ENCODE peak calls at places on chromosomes 2 and 18, in four cellular contexts. One of them, this sample, is unnamed.

GRCh38 chr18:54233228-54233625 is 8.8 kb upstream of the MBD2 start:
- DNase-seq in heart right ventricle: no peak
- DNase-seq in lower lobe of right lung: no peak
- DNase-seq in AG04450: no peak
- DNase-seq in this sample: no peak

GRCh38 chr2:150469706-150470105 is 17.8 kb downstream of the RND3 start:
- DNase-seq in AG04450: no peak
- DNase-seq in lower lobe of right lung: no peak
- DNase-seq in heart right ventricle: no peak
- DNase-seq in this sample: no peak

GRCh38 chr2:172334988-172335387 is 92.4 kb upstream of the ITGA6 start:
- DNase-seq in heart right ventricle: no peak
- DNase-seq in AG04450: no peak
- DNase-seq in lower lobe of right lung: no peak
- DNase-seq in this sample: no peak

GRCh38 chr2:64819774-64820688 is 166.3 kb upstream of the SERTAD2 start:
- DNase-seq in lower lobe of right lung: no peak
- DNase-seq in AG04450: no peak
- DNase-seq in heart right ventricle: no peak
- DNase-seq in this sample: no peak

GRCh38 chr2:47293967-47294366 is 109.0 kb upstream of the MSH2 start:
- DNase-seq in heart right ventricle: no peak
- DNase-seq in AG04450: no peak
- DNase-seq in lower lobe of right lung: peak; percentile 67
- DNase-seq in this sample: no peak

GRCh38 chr2:227906991-227907390 is 35.6 kb downstream of the DAW1 start:
- DNase-seq in heart right ventricle: no peak
- DNase-seq in lower lobe of right lung: no peak
- DNase-seq in AG04450: no peak
- DNase-seq in this sample: no peak

GRCh38 chr2:67526283-67526682 is 129.2 kb downstream of the ETAA1 start:
- DNase-seq in heart right ventricle: no peak
- DNase-seq in lower lobe of right lung: no peak
- DNase-seq in AG04450: peak; percentile 46
- DNase-seq in this sample: no peak

GRCh38 chr2:75162897-75163296 is 36.4 kb downstream of the TACR1 start:
- DNase-seq in lower lobe of right lung: no peak
- DNase-seq in AG04450: no peak
- DNase-seq in heart right ventricle: no peak
- DNase-seq in this sample: no peak

GRCh38 chr2:17276220-17276619 is 242.0 kb downstream of the RAD51AP2 start:
- DNase-seq in lower lobe of right lung: no peak
- DNase-seq in heart right ventricle: no peak
- DNase-seq in AG04450: no peak
- DNase-seq in this sample: no peak

GRCh38 chr18:62404881-62405280 is 79.8 kb downstream of the TNFRSF11A start:
- DNase-seq in AG04450: no peak
- DNase-seq in heart right ventricle: no peak
- DNase-seq in lower lobe of right lung: no peak
- DNase-seq in this sample: no peak

GRCh38 chr2:185628985-185629384 is 109.6 kb upstream of the FSIP2 start:
- DNase-seq in lower lobe of right lung: no peak
- DNase-seq in heart right ventricle: no peak
- DNase-seq in AG04450: no peak
- DNase-seq in this sample: peak; percentile 10

GRCh38 chr2:28821295-28821958 is 10.8 kb downstream of the SPDYA start:
- DNase-seq in AG04450: no peak
- DNase-seq in heart right ventricle: peak; percentile 47
- DNase-seq in lower lobe of right lung: no peak
- DNase-seq in this sample: peak; percentile 62

GRCh38 chr18:75161629-75162028 is 47.3 kb downstream of the PTGR3 start:
- DNase-seq in heart right ventricle: peak; percentile 28
- DNase-seq in lower lobe of right lung: no peak
- DNase-seq in AG04450: no peak
- DNase-seq in this sample: no peak

GRCh38 chr2:216315817-216316603 is 56.3 kb downstream of the MARCHF4 start:
- DNase-seq in lower lobe of right lung: no peak
- DNase-seq in heart right ventricle: no peak
- DNase-seq in AG04450: no peak
- DNase-seq in this sample: peak; percentile 54

GRCh38 chr2:203804070-203804469 is 63.5 kb upstream of the CTLA4 start:
- DNase-seq in lower lobe of right lung: no peak
- DNase-seq in heart right ventricle: peak; percentile 54
- DNase-seq in AG04450: peak; percentile 85
- DNase-seq in this sample: no peak

GRCh38 chr2:238853724-238854123 is 5.8 kb downstream of the TWIST2 start:
- DNase-seq in heart right ventricle: no peak
- DNase-seq in AG04450: no peak
- DNase-seq in lower lobe of right lung: no peak
- DNase-seq in this sample: no peak

GRCh38 chr2:239143858-239144712 is 256.7 kb downstream of the HDAC4 start:
- DNase-seq in heart right ventricle: no peak
- DNase-seq in lower lobe of right lung: peak; percentile 50
- DNase-seq in AG04450: peak; percentile 21
- DNase-seq in this sample: peak; percentile 40

GRCh38 chr2:37586663-37587409 is 84.6 kb downstream of the CDC42EP3 start:
- DNase-seq in AG04450: no peak
- DNase-seq in lower lobe of right lung: no peak
- DNase-seq in heart right ventricle: no peak
- DNase-seq in this sample: peak; percentile 53

GRCh38 chr2:99488587-99488998 is 1.2 kb downstream of the REV1 start:
- DNase-seq in heart right ventricle: no peak
- DNase-seq in lower lobe of right lung: no peak
- DNase-seq in AG04450: no peak
- DNase-seq in this sample: no peak

GRCh38 chr2:8633735-8634313 is 48.0 kb upstream of the ID2 start:
- DNase-seq in heart right ventricle: no peak
- DNase-seq in AG04450: peak; percentile 79
- DNase-seq in lower lobe of right lung: peak; percentile 31
- DNase-seq in this sample: no peak

GRCh38 chr2:133765693-133766092 is 197.4 kb upstream of the NCKAP5 start:
- DNase-seq in AG04450: no peak
- DNase-seq in heart right ventricle: peak; percentile 52
- DNase-seq in lower lobe of right lung: no peak
- DNase-seq in this sample: no peak

GRCh38 chr2:10954856-10955818 is 43.4 kb downstream of the KCNF1 start:
- DNase-seq in lower lobe of right lung: no peak
- DNase-seq in heart right ventricle: no peak
- DNase-seq in AG04450: no peak
- DNase-seq in this sample: no peak

GRCh38 chr2:191650896-191651773 is 26.8 kb upstream of the NABP1 start:
- DNase-seq in AG04450: no peak
- DNase-seq in lower lobe of right lung: no peak
- DNase-seq in heart right ventricle: no peak
- DNase-seq in this sample: no peak

GRCh38 chr2:64143154-64144056 is 815 bp downstream of the PELI1 start:
- DNase-seq in heart right ventricle: peak; percentile 16
- DNase-seq in lower lobe of right lung: peak; percentile 56
- DNase-seq in AG04450: no peak
- DNase-seq in this sample: peak; percentile 55

GRCh38 chr18:49406863-49407262 is 53.6 kb downstream of the DYM start:
- DNase-seq in AG04450: no peak
- DNase-seq in lower lobe of right lung: no peak
- DNase-seq in heart right ventricle: no peak
- DNase-seq in this sample: no peak

GRCh38 chr18:12652861-12653401 is 5.0 kb downstream of the SPIRE1 start:
- DNase-seq in lower lobe of right lung: no peak
- DNase-seq in heart right ventricle: no peak
- DNase-seq in AG04450: no peak
- DNase-seq in this sample: no peak

GRCh38 chr2:12787891-12788783 is 71.4 kb downstream of the TRIB2 start:
- DNase-seq in heart right ventricle: peak; percentile 43
- DNase-seq in lower lobe of right lung: no peak
- DNase-seq in AG04450: no peak
- DNase-seq in this sample: no peak

GRCh38 chr2:229206548-229206947 is 64.5 kb downstream of the PID1 start:
- DNase-seq in AG04450: no peak
- DNase-seq in heart right ventricle: no peak
- DNase-seq in lower lobe of right lung: no peak
- DNase-seq in this sample: no peak

GRCh38 chr2:102258386-102259074 is 52.8 kb upstream of the IL1RL1 start:
- DNase-seq in AG04450: peak; percentile 80
- DNase-seq in heart right ventricle: no peak
- DNase-seq in lower lobe of right lung: no peak
- DNase-seq in this sample: no peak

GRCh38 chr18:58887613-58887963 is 22.9 kb downstream of the ZNF532 start:
- DNase-seq in AG04450: no peak
- DNase-seq in heart right ventricle: peak; percentile 63
- DNase-seq in lower lobe of right lung: peak; percentile 81
- DNase-seq in this sample: no peak

GRCh38 chr18:68494802-68495560 is 219.9 kb downstream of the TMX3 start:
- DNase-seq in AG04450: peak; percentile 92
- DNase-seq in lower lobe of right lung: no peak
- DNase-seq in heart right ventricle: peak; percentile 5
- DNase-seq in this sample: no peak

GRCh38 chr2:27138111-27138510 is 1.1 kb downstream of the PRR30 start:
- DNase-seq in heart right ventricle: no peak
- DNase-seq in AG04450: no peak
- DNase-seq in lower lobe of right lung: no peak
- DNase-seq in this sample: no peak

GRCh38 chr2:206692971-206693370 is 25.2 kb downstream of the DYTN start:
- DNase-seq in heart right ventricle: no peak
- DNase-seq in lower lobe of right lung: no peak
- DNase-seq in AG04450: no peak
- DNase-seq in this sample: no peak

GRCh38 chr2:217795067-217795466 is 207.7 kb downstream of the TNS1 start:
- DNase-seq in AG04450: no peak
- DNase-seq in lower lobe of right lung: no peak
- DNase-seq in heart right ventricle: no peak
- DNase-seq in this sample: no peak

GRCh38 chr2:215003001-215003400 is 135.4 kb downstream of the ABCA12 start:
- DNase-seq in lower lobe of right lung: no peak
- DNase-seq in heart right ventricle: no peak
- DNase-seq in AG04450: no peak
- DNase-seq in this sample: no peak

GRCh38 chr2:215002500-215002899 is 135.9 kb downstream of the ABCA12 start:
- DNase-seq in lower lobe of right lung: no peak
- DNase-seq in AG04450: peak; percentile 6
- DNase-seq in heart right ventricle: peak; percentile 10
- DNase-seq in this sample: peak; percentile 44
- TF ChIP-seq CTCF in lower lobe of right lung: peak; percentile 50
- TF ChIP-seq CTCF in AG04450: peak; percentile 65
- TF ChIP-seq CTCF in heart right ventricle: peak; percentile 48
- TF ChIP-seq CTCF in this sample: peak; percentile 37

GRCh38 chr2:44952143-44952805 is 10.8 kb downstream of the SIX3 start:
- DNase-seq in heart right ventricle: no peak
- DNase-seq in AG04450: no peak
- DNase-seq in lower lobe of right lung: peak; percentile 53
- DNase-seq in this sample: peak; percentile 76
- H3K27me3 ChIP-seq in heart right ventricle: peaks cover 98% of the 10 kb centered on the region
- H3K27me3 ChIP-seq in AG04450: peaks cover 87% of the 10 kb centered on the region
- H3K27me3 ChIP-seq in lower lobe of right lung: peaks cover 82% of the 10 kb centered on the region
- H3K27me3 ChIP-seq in this sample: no peaks in the 10 kb centered on the region

GRCh38 chr2:70087703-70088507 is 628 bp downstream of the PCBP1 start:
- DNase-seq in heart right ventricle: peak; percentile 41
- DNase-seq in AG04450: no peak
- DNase-seq in lower lobe of right lung: peak; percentile 77
- DNase-seq in this sample: peak; percentile 64

GRCh38 chr2:70084973-70085710 is 2.1 kb upstream of the PCBP1 start:
- DNase-seq in AG04450: no peak
- DNase-seq in lower lobe of right lung: no peak
- DNase-seq in heart right ventricle: no peak
- DNase-seq in this sample: peak; percentile 85

GRCh38 chr2:70086838-70087702 is at the start of gene PCBP1:
- DNase-seq in heart right ventricle: peak; percentile 97
- DNase-seq in lower lobe of right lung: peak; percentile 96
- DNase-seq in AG04450: peak; percentile 85
- DNase-seq in this sample: peak; percentile 98

GRCh38 chr2:70085711-70086277 is 1.5 kb upstream of the PCBP1 start:
- DNase-seq in AG04450: no peak
- DNase-seq in lower lobe of right lung: no peak
- DNase-seq in heart right ventricle: no peak
- DNase-seq in this sample: no peak

GRCh38 chr2:70086278-70086837 is 919 bp upstream of the PCBP1 start:
- DNase-seq in heart right ventricle: peak; percentile 87
- DNase-seq in AG04450: peak; percentile 54
- DNase-seq in lower lobe of right lung: peak; percentile 86
- DNase-seq in this sample: peak; percentile 77
- TF ChIP-seq CTCF in heart right ventricle: no peak
- TF ChIP-seq CTCF in AG04450: no peak
- TF ChIP-seq CTCF in lower lobe of right lung: no peak
- TF ChIP-seq CTCF in this sample: no peak

GRCh38 chr2:120488531-120488930 is 142.6 kb downstream of the INHBB start:
- DNase-seq in lower lobe of right lung: no peak
- DNase-seq in heart right ventricle: no peak
- DNase-seq in AG04450: no peak
- DNase-seq in this sample: no peak

GRCh38 chr2:120489023-120489422 is 143.1 kb downstream of the INHBB start:
- DNase-seq in heart right ventricle: no peak
- DNase-seq in AG04450: no peak
- DNase-seq in lower lobe of right lung: no peak
- DNase-seq in this sample: no peak

GRCh38 chr2:120485096-120485495 is 139.2 kb downstream of the INHBB start:
- DNase-seq in AG04450: no peak
- DNase-seq in lower lobe of right lung: peak; percentile 24
- DNase-seq in heart right ventricle: no peak
- DNase-seq in this sample: no peak

GRCh38 chr2:120486946-120487345 is 141.0 kb downstream of the INHBB start:
- DNase-seq in AG04450: no peak
- DNase-seq in heart right ventricle: no peak
- DNase-seq in lower lobe of right lung: peak; percentile 14
- DNase-seq in this sample: no peak

DNA sequence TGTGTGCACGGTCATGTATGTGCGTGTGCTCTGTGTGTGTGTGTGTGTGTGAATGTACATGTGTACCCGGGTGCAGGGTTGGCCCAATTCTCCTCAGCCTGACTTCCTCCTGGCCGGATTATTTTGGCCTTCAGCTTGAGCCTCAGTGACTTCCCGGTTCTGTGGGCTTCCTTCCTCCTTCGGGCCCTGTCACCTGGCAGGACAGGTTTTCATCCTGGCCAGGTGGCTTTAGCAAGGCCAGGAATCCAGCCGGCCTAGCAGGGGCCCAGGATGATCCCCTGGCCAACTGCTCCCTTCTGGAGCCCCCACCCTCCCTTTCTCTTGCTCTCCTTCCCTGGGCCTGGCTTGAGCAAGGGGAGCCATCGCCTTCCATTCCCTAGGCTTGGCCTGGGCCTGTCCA is 140.5 kb downstream of the INHBB start:
- DNase-seq in lower lobe of right lung: peak; percentile 25
- DNase-seq in AG04450: no peak
- DNase-seq in heart right ventricle: no peak
- DNase-seq in this sample: peak; percentile 73
- H3K27me3 ChIP-seq in lower lobe of right lung: no peaks in the 10 kb centered on the region
- H3K27me3 ChIP-seq in AG04450: peaks cover 35% of the 10 kb centered on the region
- H3K27me3 ChIP-seq in heart right ventricle: peaks cover 9% of the 10 kb centered on the region
- H3K27me3 ChIP-seq in this sample: no peaks in the 10 kb centered on the region

This sample was measured in WERI-Rb-1.